ENCODE peak calls at places on chromosomes 7 and 10, in seven cellular contexts. P, Z, L, R, B, O and N are unnamed samples.

GRCh38 chr10:27464993-27465392 is 39.1 kb upstream of the RAB18 start:
- DNase-seq in P (no peak), Z (no peak), L (peak; percentile 12), R (no peak), B (no peak), O (no peak), N (no peak)

GRCh38 chr7:80533287-80533686 is 21.4 kb upstream of the GNAT3 start:
- DNase-seq in P (no peak), Z (no peak), L (no peak), R (no peak), B (no peak), O (no peak), N (no peak)

GRCh38 chr10:72001026-72001380 is 36.8 kb downstream of the CHST3 start:
- DNase-seq in P (no peak), Z (no peak), L (no peak), R (peak; percentile 54), B (no peak), O (no peak), N (no peak)

GRCh38 chr7:24971333-24972165 is 8.4 kb downstream of the OSBPL3 start:
- DNase-seq in P (peak; percentile 80), Z (no peak), L (no peak), R (peak; percentile 48), B (no peak), O (peak; percentile 67), N (no peak)

GRCh38 chr10:89163265-89163995 is 43.7 kb downstream of the CH25H start:
- DNase-seq in P (no peak), Z (peak; percentile 39), L (peak; percentile 76), R (no peak), B (no peak), O (no peak), N (peak; percentile 27)

GRCh38 chr7:32670105-32670504 is 174.8 kb downstream of the AVL9 start:
- DNase-seq in P (peak; percentile 94), Z (no peak), L (no peak), R (no peak), B (no peak), O (peak; percentile 45), N (no peak)

GRCh38 chr10:16570731-16571130 is 49.1 kb upstream of the C1QL3 start:
- DNase-seq in P (no peak), Z (no peak), L (peak; percentile 69), R (no peak), B (no peak), O (no peak), N (no peak)

GRCh38 chr7:11252705-11253272 is 279.1 kb downstream of the PHF14 start:
- DNase-seq in P (no peak), Z (peak; percentile 2), L (no peak), R (no peak), B (no peak), O (no peak), N (no peak)

GRCh38 chr7:87627634-87627994 is 584 bp upstream of the RUNDC3B start:
- DNase-seq in P (no peak), Z (no peak), L (no peak), R (peak; percentile 68), B (peak; percentile 65), O (no peak), N (no peak)

GRCh38 chr7:151428393-151429231 is 11.3 kb downstream of the CRYGN start:
- DNase-seq in P (peak; percentile 27), Z (no peak), L (no peak), R (peak; percentile 72), B (peak; percentile 45), O (no peak), N (no peak)

GRCh38 chr10:25786181-25786580 is 147.8 kb upstream of the MYO3A start:
- DNase-seq in P (no peak), Z (no peak), L (no peak), R (no peak), B (no peak), O (no peak), N (no peak)

GRCh38 chr10:649445-649797 is 40.0 kb downstream of the DIP2C start:
- DNase-seq in P (peak; percentile 31), Z (no peak), L (no peak), R (no peak), B (no peak), O (no peak), N (no peak)

GRCh38 chr7:56046728-56047445 is 4.4 kb downstream of the PSPH start:
- DNase-seq in P (peak; percentile 35), Z (no peak), L (no peak), R (no peak), B (no peak), O (no peak), N (no peak)

GRCh38 chr7:44477063-44477830 is 13.2 kb downstream of the NUDCD3 start:
- DNase-seq in P (peak; percentile 71), Z (no peak), L (peak; percentile 46), R (peak; percentile 72), B (peak; percentile 65), O (peak; percentile 70), N (no peak)

GRCh38 chr7:114663502-114663901 is 248.9 kb downstream of the FOXP2 start:
- DNase-seq in P (peak; percentile 3), Z (no peak), L (peak; percentile 15), R (no peak), B (no peak), O (no peak), N (no peak)

GRCh38 chr7:53428045-53428444 is 392.6 kb downstream of the POM121L12 start:
- DNase-seq in P (no peak), Z (no peak), L (no peak), R (no peak), B (no peak), O (no peak), N (no peak)

GRCh38 chr7:99693427-99694200 is 13.8 kb upstream of the CYP3A5 start:
- DNase-seq in P (peak; percentile 97), Z (no peak), L (no peak), R (no peak), B (peak; percentile 55), O (peak; percentile 78), N (no peak)

GRCh38 chr7:54961391-54961790 is 57.4 kb upstream of the EGFR start:
- DNase-seq in P (no peak), Z (no peak), L (no peak), R (no peak), B (no peak), O (no peak), N (no peak)

GRCh38 chr7:25933921-25934320 is 218.1 kb upstream of the NFE2L3 start:
- DNase-seq in P (no peak), Z (no peak), L (no peak), R (no peak), B (no peak), O (no peak), N (no peak)

GRCh38 chr10:65566906-65567305 is 1358.9 kb upstream of the LRRTM3 start:
- DNase-seq in P (no peak), Z (no peak), L (no peak), R (no peak), B (no peak), O (no peak), N (no peak)

GRCh38 chr10:103140469-103140868 is 52.6 kb downstream of the NT5C2 start:
- DNase-seq in P (no peak), Z (no peak), L (no peak), R (no peak), B (no peak), O (no peak), N (no peak)

GRCh38 chr10:82128527-82128926 is 253.5 kb downstream of the NRG3 start:
- DNase-seq in P (no peak), Z (no peak), L (no peak), R (no peak), B (no peak), O (no peak), N (no peak)

GRCh38 chr7:2278026-2278425 is 36.0 kb downstream of the NUDT1 start:
- DNase-seq in P (no peak), Z (no peak), L (no peak), R (no peak), B (no peak), O (no peak), N (no peak)

GRCh38 chr10:75544381-75544780 is 113.0 kb downstream of the LRMDA start:
- DNase-seq in P (no peak), Z (no peak), L (no peak), R (no peak), B (no peak), O (no peak), N (no peak)
- TF ChIP-seq TAF1 in P (no peak), Z (no peak), L (no peak), R (no peak), B (no peak), O (no peak), N (no peak)

DNA sequence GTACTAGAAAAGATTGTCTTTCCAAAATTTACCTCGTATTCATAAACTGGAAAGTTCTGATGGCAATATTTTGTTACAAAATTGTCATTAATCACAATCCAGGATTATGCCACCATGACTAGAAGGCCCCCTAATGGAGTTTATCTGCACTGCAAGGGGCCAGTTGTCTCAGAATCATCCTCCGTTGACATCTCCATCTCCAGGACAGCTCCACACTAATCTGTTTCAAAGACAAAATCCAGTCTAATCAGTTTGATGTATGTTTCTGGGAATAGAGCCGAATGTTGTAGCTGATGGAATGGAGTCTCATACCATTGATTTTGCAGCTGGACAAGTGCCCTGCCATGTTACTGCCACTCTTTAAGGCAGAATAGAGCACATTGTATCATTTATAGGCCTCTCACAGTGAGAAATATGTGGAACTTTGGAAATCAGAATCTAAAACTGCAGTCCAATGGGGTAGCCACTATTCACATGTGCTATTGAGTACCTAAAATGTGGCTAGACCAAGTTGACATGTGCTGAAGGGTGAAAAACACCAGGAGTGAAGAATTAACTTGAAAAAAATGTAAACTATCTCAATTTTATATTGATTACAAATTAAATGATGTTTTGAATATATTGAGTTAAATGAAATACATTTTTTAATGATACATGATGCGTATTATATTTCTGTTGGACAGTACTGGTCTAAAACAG is 38.3 kb upstream of the TOMM7 start:
- DNase-seq in P (peak; percentile 13), Z (no peak), L (no peak), R (peak; percentile 42), B (no peak), O (peak; percentile 58), N (no peak)
- TF ChIP-seq POLR2AphosphoS5 in P (no peak), Z (no peak), L (no peak), R (no peak), B (no peak), O (no peak), N (no peak)

GRCh38 chr7:131509781-131510180 is 46.6 kb downstream of the PODXL start:
- DNase-seq in P (no peak), Z (no peak), L (no peak), R (no peak), B (no peak), O (no peak), N (no peak)

GRCh38 chr7:131513245-131514061 is 43.0 kb downstream of the PODXL start:
- DNase-seq in P (peak; percentile 76), Z (peak; percentile 64), L (no peak), R (peak; percentile 92), B (peak; percentile 94), O (peak; percentile 87), N (peak; percentile 63)

GRCh38 chr7:131511071-131511470 is 45.4 kb downstream of the PODXL start:
- DNase-seq in P (no peak), Z (no peak), L (no peak), R (no peak), B (peak; percentile 39), O (no peak), N (no peak)

GRCh38 chr7:131509087-131509486 is 47.3 kb downstream of the PODXL start:
- DNase-seq in P (no peak), Z (no peak), L (no peak), R (no peak), B (no peak), O (no peak), N (no peak)

GRCh38 chr7:131511774-131512535 is 44.5 kb downstream of the PODXL start:
- DNase-seq in P (no peak), Z (no peak), L (no peak), R (no peak), B (peak; percentile 28), O (no peak), N (no peak)
- TF ChIP-seq TAF1 in P (no peak), Z (no peak), L (no peak), R (no peak), B (no peak), O (no peak), N (no peak)

GRCh38 chr7:107047902-107048782 is 3.6 kb downstream of the PRKAR2B start:
- DNase-seq in P (no peak), Z (no peak), L (no peak), R (peak; percentile 25), B (peak; percentile 69), O (peak; percentile 73), N (no peak)
- TF ChIP-seq POLR2AphosphoS5 in P (no peak), Z (no peak), L (no peak), R (no peak), B (no peak), O (no peak), N (no peak)